ENCODE peak calls at places on chromosome 16, in five cellular contexts. One of them, this sample, is unnamed.

GRCh38 chr16:23131436-23131835 is 17.8 kb downstream of the USP31 start:
- DNase-seq in prostate gland: no peak
- DNase-seq in adrenal gland: no peak
- DNase-seq in heart left ventricle: no peak
- DNase-seq in uterus: no peak
- DNase-seq in this sample: no peak

GRCh38 chr16:20854963-20855362 is 45.2 kb downstream of the DCUN1D3 start:
- DNase-seq in heart left ventricle: no peak
- DNase-seq in prostate gland: no peak
- DNase-seq in adrenal gland: no peak
- DNase-seq in uterus: no peak
- DNase-seq in this sample: no peak

GRCh38 chr16:78513838-78514237 is 414.4 kb downstream of the WWOX start:
- DNase-seq in uterus: peak
- DNase-seq in prostate gland: no peak
- DNase-seq in heart left ventricle: no peak
- DNase-seq in adrenal gland: no peak
- DNase-seq in this sample: no peak

GRCh38 chr16:82094942-82095540 is 60.0 kb downstream of the HSD17B2 start:
- DNase-seq in prostate gland: no peak
- DNase-seq in adrenal gland: no peak
- DNase-seq in heart left ventricle: no peak
- DNase-seq in uterus: peak
- DNase-seq in this sample: no peak

GRCh38 chr16:86734559-86735480 is 156.5 kb downstream of the FOXL1 start:
- DNase-seq in adrenal gland: no peak
- DNase-seq in prostate gland: no peak
- DNase-seq in heart left ventricle: no peak
- DNase-seq in uterus: no peak
- DNase-seq in this sample: no peak

GRCh38 chr16:67277999-67278772 is 1.1 kb upstream of the PLEKHG4 start:
- DNase-seq in uterus: no peak
- DNase-seq in heart left ventricle: no peak
- DNase-seq in prostate gland: no peak
- DNase-seq in adrenal gland: peak
- DNase-seq in this sample: no peak

GRCh38 chr16:2092866-2093265 is 42.8 kb downstream of the PKD1 start:
- DNase-seq in heart left ventricle: no peak
- DNase-seq in prostate gland: no peak
- DNase-seq in uterus: no peak
- DNase-seq in adrenal gland: no peak
- DNase-seq in this sample: no peak

GRCh38 chr16:89315271-89315670 is 97.8 kb downstream of the ZNF778 start:
- DNase-seq in heart left ventricle: no peak
- DNase-seq in prostate gland: no peak
- DNase-seq in adrenal gland: no peak
- DNase-seq in uterus: no peak
- DNase-seq in this sample: no peak

GRCh38 chr16:81185416-81185815 is 53.1 kb upstream of the BCO1 start:
- DNase-seq in heart left ventricle: no peak
- DNase-seq in prostate gland: no peak
- DNase-seq in adrenal gland: no peak
- DNase-seq in uterus: no peak
- DNase-seq in this sample: no peak

GRCh38 chr16:3401719-3402397 is 843 bp downstream of the ZNF174 start:
- DNase-seq in uterus: no peak
- DNase-seq in adrenal gland: no peak
- DNase-seq in heart left ventricle: no peak
- DNase-seq in prostate gland: no peak
- DNase-seq in this sample: no peak

GRCh38 chr16:81405702-81406113 is 38.9 kb upstream of the CMIP start:
- DNase-seq in adrenal gland: peak
- DNase-seq in prostate gland: no peak
- DNase-seq in uterus: no peak
- DNase-seq in heart left ventricle: no peak
- DNase-seq in this sample: no peak

GRCh38 chr16:83901101-83901500 is 2.2 kb downstream of the MLYCD start:
- DNase-seq in uterus: no peak
- DNase-seq in heart left ventricle: no peak
- DNase-seq in prostate gland: no peak
- DNase-seq in adrenal gland: no peak
- DNase-seq in this sample: no peak

GRCh38 chr16:83907111-83907510 is 8.2 kb downstream of the MLYCD start:
- DNase-seq in prostate gland: no peak
- DNase-seq in adrenal gland: no peak
- DNase-seq in uterus: no peak
- DNase-seq in heart left ventricle: no peak
- DNase-seq in this sample: no peak

GRCh38 chr16:83906690-83907089 is 7.8 kb downstream of the MLYCD start:
- DNase-seq in adrenal gland: no peak
- DNase-seq in prostate gland: no peak
- DNase-seq in uterus: no peak
- DNase-seq in heart left ventricle: no peak
- DNase-seq in this sample: no peak

GRCh38 chr16:83900611-83901010 is 1.7 kb downstream of the MLYCD start:
- DNase-seq in adrenal gland: no peak
- DNase-seq in prostate gland: no peak
- DNase-seq in uterus: no peak
- DNase-seq in heart left ventricle: no peak
- DNase-seq in this sample: no peak

DNA sequence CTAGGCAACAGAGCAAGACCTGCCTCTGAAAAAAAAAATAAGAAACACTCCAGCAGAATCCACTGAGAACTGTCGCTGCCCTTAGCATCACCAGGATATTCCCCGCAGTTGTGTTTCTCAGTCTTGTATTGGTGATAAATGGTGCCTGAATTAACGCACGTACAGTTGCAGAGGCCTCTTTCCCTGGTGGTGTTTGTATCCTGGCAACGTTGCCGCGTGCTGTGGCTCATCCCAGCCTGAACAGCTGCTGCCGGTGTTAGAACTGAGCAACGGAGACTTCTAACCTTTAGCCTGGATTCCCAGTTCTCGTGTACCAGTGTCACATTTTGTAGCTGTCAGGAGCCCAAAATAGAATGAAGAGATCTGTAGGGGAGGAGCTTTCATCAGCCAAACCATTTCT is 4.8 kb downstream of the MLYCD start:
- DNase-seq in prostate gland: no peak
- DNase-seq in adrenal gland: peak
- DNase-seq in uterus: no peak
- DNase-seq in heart left ventricle: peak
- DNase-seq in this sample: no peak
- TF ChIP-seq POLR2A in prostate gland: no peak
- TF ChIP-seq POLR2A in adrenal gland: no peak
- TF ChIP-seq POLR2A in uterus: no peak
- TF ChIP-seq POLR2A in heart left ventricle: no peak
- TF ChIP-seq POLR2A in this sample: no peak

GRCh38 chr16:83878838-83879237 is 20.1 kb upstream of the MLYCD start:
- DNase-seq in adrenal gland: peak
- DNase-seq in uterus: no peak
- DNase-seq in prostate gland: peak
- DNase-seq in heart left ventricle: no peak
- DNase-seq in this sample: no peak
- TF ChIP-seq CTCF in adrenal gland: peak
- TF ChIP-seq CTCF in uterus: peak
- TF ChIP-seq CTCF in prostate gland: peak
- TF ChIP-seq CTCF in heart left ventricle: peak
- TF ChIP-seq CTCF in this sample: no peak

GRCh38 chr16:49281481-49281842 is at the start of gene CBLN1:
- DNase-seq in uterus: no peak
- DNase-seq in heart left ventricle: no peak
- DNase-seq in prostate gland: no peak
- DNase-seq in adrenal gland: no peak
- DNase-seq in this sample: no peak

GRCh38 chr16:49283376-49284049 is 1.9 kb upstream of the CBLN1 start:
- DNase-seq in heart left ventricle: no peak
- DNase-seq in prostate gland: no peak
- DNase-seq in adrenal gland: no peak
- DNase-seq in uterus: no peak
- DNase-seq in this sample: no peak

GRCh38 chr16:49282690-49283375 is 1.2 kb upstream of the CBLN1 start:
- DNase-seq in prostate gland: no peak
- DNase-seq in adrenal gland: peak
- DNase-seq in uterus: no peak
- DNase-seq in heart left ventricle: no peak
- DNase-seq in this sample: no peak

GRCh38 chr16:49280861-49281331 is 742 bp downstream of the CBLN1 start:
- DNase-seq in uterus: no peak
- DNase-seq in prostate gland: no peak
- DNase-seq in heart left ventricle: no peak
- DNase-seq in adrenal gland: no peak
- DNase-seq in this sample: no peak

GRCh38 chr16:49281843-49282642 is 405 bp upstream of the CBLN1 start:
- DNase-seq in adrenal gland: peak
- DNase-seq in heart left ventricle: peak
- DNase-seq in prostate gland: peak
- DNase-seq in uterus: peak
- DNase-seq in this sample: no peak
- TF ChIP-seq POLR2A in adrenal gland: no peak
- TF ChIP-seq POLR2A in heart left ventricle: no peak
- TF ChIP-seq POLR2A in prostate gland: no peak
- TF ChIP-seq POLR2A in uterus: peak
- TF ChIP-seq POLR2A in this sample: no peak

DNA sequence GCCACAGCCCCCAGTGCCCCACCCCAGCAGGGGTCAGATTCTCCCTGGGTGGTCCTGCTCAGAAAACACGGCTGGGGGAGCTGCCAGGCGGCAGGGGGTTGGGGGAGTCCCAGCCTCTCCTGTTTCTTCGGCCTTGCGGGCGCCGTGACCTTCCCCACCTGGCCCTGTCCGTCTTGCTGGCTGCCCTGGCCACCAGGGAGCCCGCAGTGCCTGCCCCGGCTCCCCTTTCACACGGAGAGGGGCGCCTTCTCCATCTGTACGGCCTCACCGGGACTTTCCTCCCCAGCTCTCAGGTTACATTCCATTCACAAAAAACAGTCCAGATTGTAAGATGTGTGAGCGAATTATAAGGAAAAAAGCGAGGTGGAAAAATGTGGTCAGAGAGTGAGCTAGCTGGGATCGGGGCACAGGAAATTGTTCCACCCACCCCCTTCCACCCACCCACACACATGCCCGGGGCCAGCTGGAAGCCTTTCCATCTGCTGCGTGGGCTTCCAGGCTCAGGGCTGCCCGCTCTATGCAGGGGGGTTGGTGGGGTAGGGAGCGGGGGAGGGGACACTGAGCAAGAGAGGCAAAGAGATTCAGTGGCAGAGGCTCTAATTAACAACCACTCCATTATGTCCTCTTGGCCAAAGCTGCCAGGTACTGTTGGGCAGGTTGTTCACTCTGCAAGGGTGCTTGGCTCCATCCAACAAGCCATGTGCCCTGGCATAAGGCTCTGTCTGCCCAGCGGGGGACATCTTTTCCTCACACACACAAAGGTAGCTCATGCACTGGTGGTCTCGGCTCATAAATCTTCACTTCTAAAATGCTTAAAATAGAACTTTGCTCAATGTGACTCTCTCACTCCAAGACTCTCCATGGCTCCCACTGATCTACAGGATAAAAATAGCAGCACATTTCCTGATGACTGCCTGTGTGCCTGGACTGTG is 14.7 kb upstream of the CIBAR2 start:
- DNase-seq in adrenal gland: no peak
- DNase-seq in uterus: peak
- DNase-seq in prostate gland: no peak
- DNase-seq in heart left ventricle: no peak
- DNase-seq in this sample: no peak
- TF ChIP-seq CTCF in adrenal gland: no peak
- TF ChIP-seq CTCF in uterus: no peak
- TF ChIP-seq CTCF in prostate gland: no peak
- TF ChIP-seq CTCF in heart left ventricle: no peak
- TF ChIP-seq CTCF in this sample: no peak